ENCODE peak calls at places on chromosome 16, in seven cellular contexts. One of them, this sample, is unnamed.

GRCh38 chr16:78562650-78563049 is 463.2 kb downstream of the WWOX start:
- DNase-seq in H1: no peak
- DNase-seq in GM12878: no peak
- DNase-seq in A549: no peak
- DNase-seq in HepG2: no peak
- DNase-seq in IMR-90: no peak
- DNase-seq in WTC11: no peak
- DNase-seq in this sample: no peak

GRCh38 chr16:87556941-87557459 is 45.3 kb upstream of the JPH3 start:
- DNase-seq in H1: no peak
- DNase-seq in GM12878: no peak
- DNase-seq in A549: no peak
- DNase-seq in HepG2: no peak
- DNase-seq in IMR-90: peak
- DNase-seq in WTC11: no peak
- DNase-seq in this sample: peak

GRCh38 chr16:12833939-12834338 is 30.3 kb upstream of the CPPED1 start:
- DNase-seq in H1: peak
- DNase-seq in GM12878: no peak
- DNase-seq in A549: peak
- DNase-seq in HepG2: peak
- DNase-seq in IMR-90: no peak
- DNase-seq in WTC11: peak
- DNase-seq in this sample: peak

GRCh38 chr16:64132686-64133085 is 989.2 kb downstream of the CDH11 start:
- DNase-seq in H1: no peak
- DNase-seq in GM12878: no peak
- DNase-seq in A549: no peak
- DNase-seq in HepG2: no peak
- DNase-seq in IMR-90: no peak
- DNase-seq in WTC11: no peak
- DNase-seq in this sample: no peak

GRCh38 chr16:9128346-9129342 is 37.2 kb downstream of the HAPSTR1 start:
- DNase-seq in H1: no peak
- DNase-seq in GM12878: no peak
- DNase-seq in A549: no peak
- DNase-seq in HepG2: no peak
- DNase-seq in IMR-90: no peak
- DNase-seq in WTC11: no peak
- DNase-seq in this sample: no peak

GRCh38 chr16:2194166-2194834 is 2.1 kb downstream of the CASKIN1 start:
- DNase-seq in H1: no peak
- DNase-seq in GM12878: no peak
- DNase-seq in A549: peak
- DNase-seq in HepG2: no peak
- DNase-seq in IMR-90: peak
- DNase-seq in WTC11: no peak
- DNase-seq in this sample: no peak

GRCh38 chr16:8943001-8943763 is 20.5 kb downstream of the USP7 start:
- DNase-seq in H1: no peak
- DNase-seq in GM12878: no peak
- DNase-seq in A549: no peak
- DNase-seq in HepG2: no peak
- DNase-seq in IMR-90: no peak
- DNase-seq in WTC11: no peak
- DNase-seq in this sample: no peak

GRCh38 chr16:4704491-4704890 is 11.1 kb downstream of the NUDT16L1 start:
- DNase-seq in H1: no peak
- DNase-seq in GM12878: no peak
- DNase-seq in A549: no peak
- DNase-seq in HepG2: no peak
- DNase-seq in IMR-90: no peak
- DNase-seq in WTC11: no peak
- DNase-seq in this sample: peak

GRCh38 chr16:75402821-75403475 is 30.4 kb downstream of the CFDP1 start:
- DNase-seq in H1: no peak
- DNase-seq in GM12878: no peak
- DNase-seq in A549: peak
- DNase-seq in HepG2: peak
- DNase-seq in IMR-90: peak
- DNase-seq in WTC11: no peak
- DNase-seq in this sample: peak

GRCh38 chr16:59593256-59593655 is 859.1 kb upstream of the GOT2 start:
- DNase-seq in H1: no peak
- DNase-seq in GM12878: no peak
- DNase-seq in A549: no peak
- DNase-seq in HepG2: no peak
- DNase-seq in IMR-90: peak
- DNase-seq in WTC11: no peak
- DNase-seq in this sample: no peak

GRCh38 chr16:84062734-84063640 is 20.4 kb upstream of the SLC38A8 start:
- DNase-seq in H1: peak
- DNase-seq in GM12878: no peak
- DNase-seq in A549: peak
- DNase-seq in HepG2: peak
- DNase-seq in IMR-90: peak
- DNase-seq in WTC11: peak
- DNase-seq in this sample: peak

GRCh38 chr16:81041696-81042095 is 6.1 kb downstream of the ATMIN start:
- DNase-seq in H1: no peak
- DNase-seq in GM12878: no peak
- DNase-seq in A549: no peak
- DNase-seq in HepG2: no peak
- DNase-seq in IMR-90: no peak
- DNase-seq in WTC11: no peak
- DNase-seq in this sample: no peak

DNA sequence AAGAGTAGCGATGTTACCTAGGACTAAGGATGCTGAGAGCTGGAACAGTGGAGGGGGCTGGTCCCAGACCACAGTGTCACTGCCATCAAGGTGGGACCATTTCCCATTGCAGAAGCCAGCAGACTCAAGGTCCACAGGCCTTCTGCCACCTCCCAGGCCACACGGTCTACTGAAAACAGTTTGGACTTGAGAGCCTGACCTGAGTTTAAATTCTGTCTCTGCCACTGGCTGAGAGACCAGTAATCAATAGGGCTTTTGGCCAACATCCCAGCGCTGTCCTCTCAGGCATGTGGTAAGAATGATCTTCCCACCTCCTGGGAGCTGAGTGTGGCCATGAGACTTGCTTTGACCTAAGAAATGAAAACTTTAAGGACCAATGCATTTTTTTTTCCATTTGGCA is 331.4 kb upstream of the CDH5 start:
- DNase-seq in H1: no peak
- DNase-seq in GM12878: no peak
- DNase-seq in A549: no peak
- DNase-seq in HepG2: no peak
- DNase-seq in IMR-90: no peak
- DNase-seq in WTC11: no peak
- DNase-seq in this sample: no peak
- TF ChIP-seq USF2 in H1: no peak
- TF ChIP-seq USF2 in GM12878: no peak
- TF ChIP-seq USF2 in A549: no peak
- TF ChIP-seq USF2 in HepG2: no peak
- TF ChIP-seq USF2 in IMR-90: no peak
- TF ChIP-seq USF2 in WTC11: no peak
- TF ChIP-seq USF2 in this sample: no peak

GRCh38 chr16:50153648-50154368 is 702 bp downstream of the TENT4B start:
- DNase-seq in H1: no peak
- DNase-seq in GM12878: no peak
- DNase-seq in A549: no peak
- DNase-seq in HepG2: no peak
- DNase-seq in IMR-90: no peak
- DNase-seq in WTC11: peak
- DNase-seq in this sample: peak
- TF ChIP-seq USF2 in H1: no peak
- TF ChIP-seq USF2 in GM12878: no peak
- TF ChIP-seq USF2 in A549: no peak
- TF ChIP-seq USF2 in HepG2: no peak
- TF ChIP-seq USF2 in IMR-90: no peak
- TF ChIP-seq USF2 in WTC11: no peak
- TF ChIP-seq USF2 in this sample: no peak

DNA sequence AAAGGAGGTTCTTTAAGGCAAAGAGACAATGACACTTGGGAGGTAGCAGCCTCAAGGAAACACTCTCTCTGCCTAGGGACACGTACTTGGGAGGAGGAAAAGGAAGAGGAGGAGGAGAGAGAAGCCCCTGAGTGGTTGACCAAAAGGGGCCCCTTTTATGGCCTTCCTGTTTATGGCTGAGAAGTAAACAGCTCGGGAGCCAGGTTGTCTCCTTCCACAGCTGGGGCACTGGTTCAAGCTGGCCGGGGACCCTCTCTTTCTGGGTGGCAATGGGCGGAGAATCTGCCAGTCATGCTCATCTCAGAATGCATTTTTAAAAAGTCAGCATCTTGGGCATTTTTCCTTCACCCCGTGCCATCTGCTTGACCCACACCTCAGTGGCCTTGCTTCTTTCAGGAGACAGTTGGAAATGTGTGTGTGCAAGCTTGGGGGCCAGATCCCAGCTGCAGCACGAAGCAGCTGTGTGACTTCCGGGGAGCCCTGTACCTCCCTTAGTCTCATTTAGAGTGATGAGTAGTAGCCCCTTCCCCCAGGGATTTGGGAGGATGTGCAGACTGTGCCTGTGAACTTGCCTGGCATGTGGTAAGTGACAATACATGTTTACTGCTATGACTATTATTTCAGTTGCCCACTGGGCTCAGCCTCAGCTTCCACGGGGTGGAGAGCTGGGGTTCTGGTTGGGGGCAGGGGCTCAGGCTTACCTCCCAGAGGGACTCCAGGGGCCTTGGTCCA is 33.8 kb upstream of the SALL1 start:
- DNase-seq in H1: no peak
- DNase-seq in GM12878: no peak
- DNase-seq in A549: no peak
- DNase-seq in HepG2: no peak
- DNase-seq in IMR-90: no peak
- DNase-seq in WTC11: no peak
- DNase-seq in this sample: no peak
- TF ChIP-seq USF2 in H1: no peak
- TF ChIP-seq USF2 in GM12878: no peak
- TF ChIP-seq USF2 in A549: no peak
- TF ChIP-seq USF2 in HepG2: no peak
- TF ChIP-seq USF2 in IMR-90: no peak
- TF ChIP-seq USF2 in WTC11: no peak
- TF ChIP-seq USF2 in this sample: no peak

GRCh38 chr16:14015017-14015416 is 56.1 kb upstream of the MRTFB start:
- DNase-seq in H1: no peak
- DNase-seq in GM12878: no peak
- DNase-seq in A549: no peak
- DNase-seq in HepG2: no peak
- DNase-seq in IMR-90: peak
- DNase-seq in WTC11: no peak
- DNase-seq in this sample: no peak

GRCh38 chr16:14013571-14014283 is 57.4 kb upstream of the MRTFB start:
- DNase-seq in H1: no peak
- DNase-seq in GM12878: no peak
- DNase-seq in A549: peak
- DNase-seq in HepG2: peak
- DNase-seq in IMR-90: peak
- DNase-seq in WTC11: no peak
- DNase-seq in this sample: peak

GRCh38 chr16:14014284-14014625 is 56.9 kb upstream of the MRTFB start:
- DNase-seq in H1: no peak
- DNase-seq in GM12878: no peak
- DNase-seq in A549: no peak
- DNase-seq in HepG2: no peak
- DNase-seq in IMR-90: no peak
- DNase-seq in WTC11: no peak
- DNase-seq in this sample: no peak

GRCh38 chr16:14015461-14015860 is 55.7 kb upstream of the MRTFB start:
- DNase-seq in H1: no peak
- DNase-seq in GM12878: no peak
- DNase-seq in A549: no peak
- DNase-seq in HepG2: no peak
- DNase-seq in IMR-90: no peak
- DNase-seq in WTC11: no peak
- DNase-seq in this sample: no peak

GRCh38 chr16:14015948-14016347 is 55.2 kb upstream of the MRTFB start:
- DNase-seq in H1: no peak
- DNase-seq in GM12878: no peak
- DNase-seq in A549: peak
- DNase-seq in HepG2: no peak
- DNase-seq in IMR-90: peak
- DNase-seq in WTC11: no peak
- DNase-seq in this sample: no peak
- TF ChIP-seq USF2 in H1: no peak
- TF ChIP-seq USF2 in GM12878: no peak
- TF ChIP-seq USF2 in A549: no peak
- TF ChIP-seq USF2 in HepG2: no peak
- TF ChIP-seq USF2 in IMR-90: no peak
- TF ChIP-seq USF2 in WTC11: no peak
- TF ChIP-seq USF2 in this sample: no peak

GRCh38 chr16:69217433-69217832 is 30.5 kb downstream of the SNTB2 start:
- DNase-seq in H1: no peak
- DNase-seq in GM12878: no peak
- DNase-seq in A549: peak
- DNase-seq in HepG2: peak
- DNase-seq in IMR-90: peak
- DNase-seq in WTC11: no peak
- DNase-seq in this sample: no peak
- TF ChIP-seq USF2 in H1: no peak
- TF ChIP-seq USF2 in GM12878: no peak
- TF ChIP-seq USF2 in A549: no peak
- TF ChIP-seq USF2 in HepG2: no peak
- TF ChIP-seq USF2 in IMR-90: no peak
- TF ChIP-seq USF2 in WTC11: no peak
- TF ChIP-seq USF2 in this sample: no peak

DNA sequence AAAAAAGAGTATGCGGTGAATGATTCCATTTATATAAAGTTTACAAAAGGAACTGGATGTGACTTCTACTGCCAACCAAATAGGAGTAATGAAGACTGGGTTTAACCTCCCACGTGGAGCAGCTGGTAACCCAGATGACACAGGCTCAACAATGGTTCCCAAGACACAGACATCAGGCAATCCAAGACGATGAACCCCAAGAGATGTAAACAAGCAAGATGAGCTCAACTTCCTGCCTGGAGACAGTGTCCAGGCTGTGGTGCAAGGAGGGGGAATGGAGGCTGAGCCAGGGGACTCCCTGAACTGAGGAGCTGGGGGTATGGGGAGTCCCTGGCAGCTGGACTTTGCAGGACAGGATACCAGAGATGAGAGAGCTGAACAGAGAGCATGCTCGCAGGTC is 104.7 kb downstream of the LITAF start:
- DNase-seq in H1: no peak
- DNase-seq in GM12878: no peak
- DNase-seq in A549: no peak
- DNase-seq in HepG2: no peak
- DNase-seq in IMR-90: peak
- DNase-seq in WTC11: no peak
- DNase-seq in this sample: no peak
- TF ChIP-seq USF2 in H1: no peak
- TF ChIP-seq USF2 in GM12878: no peak
- TF ChIP-seq USF2 in A549: no peak
- TF ChIP-seq USF2 in HepG2: no peak
- TF ChIP-seq USF2 in IMR-90: peak
- TF ChIP-seq USF2 in WTC11: no peak
- TF ChIP-seq USF2 in this sample: no peak